ENCODE peak calls at places on chromosomes 12 and 14, in four cellular contexts. One of them, this sample, is unnamed.
A peak's percentile ranks its signal among the peaks of the same experiment; 100 is the strongest.

GRCh38 chr12:2092354-2092753 is 39.6 kb downstream of the CACNA1C start:
- DNase-seq in mucosa of descending colon: no peak
- DNase-seq in astrocyte of the cerebellum: no peak
- DNase-seq in dorsolateral prefrontal cortex: no peak
- DNase-seq in this sample: no peak

GRCh38 chr12:107436376-107436775 is 249.2 kb upstream of the PWP1 start:
- DNase-seq in mucosa of descending colon: no peak
- DNase-seq in dorsolateral prefrontal cortex: no peak
- DNase-seq in astrocyte of the cerebellum: peak; percentile 72
- DNase-seq in this sample: peak; percentile 16

GRCh38 chr12:69534389-69534822 is 50.9 kb upstream of the CCT2 start:
- DNase-seq in dorsolateral prefrontal cortex: peak; percentile 47
- DNase-seq in astrocyte of the cerebellum: peak; percentile 100
- DNase-seq in mucosa of descending colon: no peak
- DNase-seq in this sample: peak; percentile 97

GRCh38 chr14:94373708-94374107 is 14.7 kb downstream of the SERPINA1 start:
- DNase-seq in astrocyte of the cerebellum: peak; percentile 94
- DNase-seq in dorsolateral prefrontal cortex: no peak
- DNase-seq in mucosa of descending colon: no peak
- DNase-seq in this sample: peak; percentile 77

GRCh38 chr14:100619382-100620305 is 32.4 kb upstream of the BEGAIN start:
- DNase-seq in astrocyte of the cerebellum: no peak
- DNase-seq in mucosa of descending colon: no peak
- DNase-seq in dorsolateral prefrontal cortex: no peak
- DNase-seq in this sample: no peak

GRCh38 chr14:104681689-104682074 is 7.7 kb upstream of the INF2 start:
- DNase-seq in mucosa of descending colon: peak; percentile 92
- DNase-seq in dorsolateral prefrontal cortex: no peak
- DNase-seq in astrocyte of the cerebellum: no peak
- DNase-seq in this sample: peak; percentile 78

GRCh38 chr14:103994535-103995184 is 52.3 kb upstream of the RD3L start:
- DNase-seq in dorsolateral prefrontal cortex: no peak
- DNase-seq in mucosa of descending colon: no peak
- DNase-seq in astrocyte of the cerebellum: no peak
- DNase-seq in this sample: no peak

GRCh38 chr14:40629144-40629543 is 977.5 kb upstream of the LRFN5 start:
- DNase-seq in astrocyte of the cerebellum: no peak
- DNase-seq in mucosa of descending colon: no peak
- DNase-seq in dorsolateral prefrontal cortex: no peak
- DNase-seq in this sample: no peak

GRCh38 chr12:108603743-108604142 is 5.9 kb upstream of the TMEM119 start:
- DNase-seq in mucosa of descending colon: no peak
- DNase-seq in dorsolateral prefrontal cortex: no peak
- DNase-seq in astrocyte of the cerebellum: no peak
- DNase-seq in this sample: no peak

GRCh38 chr12:70830221-70831061 is 90.1 kb downstream of the PTPRR start:
- DNase-seq in mucosa of descending colon: no peak
- DNase-seq in astrocyte of the cerebellum: no peak
- DNase-seq in dorsolateral prefrontal cortex: no peak
- DNase-seq in this sample: no peak

GRCh38 chr12:53670308-53670707 is 5.6 kb downstream of the ATP5MC2 start:
- DNase-seq in mucosa of descending colon: no peak
- DNase-seq in astrocyte of the cerebellum: no peak
- DNase-seq in dorsolateral prefrontal cortex: no peak
- DNase-seq in this sample: no peak

GRCh38 chr14:67137744-67138371 is 51.4 kb upstream of the GARIN2 start:
- DNase-seq in astrocyte of the cerebellum: peak; percentile 9
- DNase-seq in dorsolateral prefrontal cortex: no peak
- DNase-seq in mucosa of descending colon: no peak
- DNase-seq in this sample: peak; percentile 1

DNA sequence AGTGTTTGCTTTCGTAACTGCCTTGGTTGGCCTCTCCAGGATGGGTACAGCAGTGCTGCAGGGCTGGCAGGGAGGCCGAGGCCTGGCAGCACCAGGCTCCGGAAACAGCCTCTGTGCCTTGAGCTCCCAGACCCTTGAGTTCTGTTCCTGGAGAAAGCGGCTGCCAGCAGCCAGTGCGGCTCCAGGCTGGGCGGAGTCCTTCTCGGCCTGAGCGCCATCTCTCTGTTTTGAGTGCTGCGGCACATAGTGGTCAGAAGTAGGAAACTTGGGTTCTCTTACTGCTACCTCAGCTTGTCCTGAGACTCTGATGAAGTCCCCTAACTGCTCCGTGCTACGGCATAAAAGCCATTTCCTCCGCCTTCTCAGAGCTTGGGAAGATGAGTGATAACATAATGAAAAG is 65.9 kb downstream of the KCNA1 start:
- DNase-seq in mucosa of descending colon: no peak
- DNase-seq in astrocyte of the cerebellum: no peak
- DNase-seq in dorsolateral prefrontal cortex: peak; percentile 73
- DNase-seq in this sample: no peak
- TF ChIP-seq CTCF in mucosa of descending colon: no peak
- TF ChIP-seq CTCF in astrocyte of the cerebellum: peak; percentile 26
- TF ChIP-seq CTCF in dorsolateral prefrontal cortex: no peak
- TF ChIP-seq CTCF in this sample: no peak

GRCh38 chr12:3632256-3633240 is 120.4 kb downstream of the CRACR2A start:
- DNase-seq in dorsolateral prefrontal cortex: no peak
- DNase-seq in astrocyte of the cerebellum: no peak
- DNase-seq in mucosa of descending colon: no peak
- DNase-seq in this sample: peak; percentile 54
- H3K4me3 ChIP-seq in dorsolateral prefrontal cortex: no peak overlapping the region
- H3K4me3 ChIP-seq in astrocyte of the cerebellum: no peak overlapping the region
- H3K4me3 ChIP-seq in mucosa of descending colon: no peak overlapping the region
- H3K4me3 ChIP-seq in this sample: no peak overlapping the region

GRCh38 chr14:44505588-44505987 is 1.5 kb downstream of the FSCB start:
- DNase-seq in mucosa of descending colon: peak; percentile 29
- DNase-seq in dorsolateral prefrontal cortex: no peak
- DNase-seq in astrocyte of the cerebellum: no peak
- DNase-seq in this sample: no peak
- TF ChIP-seq CTCF in mucosa of descending colon: no peak
- TF ChIP-seq CTCF in dorsolateral prefrontal cortex: no peak
- TF ChIP-seq CTCF in astrocyte of the cerebellum: no peak
- TF ChIP-seq CTCF in this sample: no peak

DNA sequence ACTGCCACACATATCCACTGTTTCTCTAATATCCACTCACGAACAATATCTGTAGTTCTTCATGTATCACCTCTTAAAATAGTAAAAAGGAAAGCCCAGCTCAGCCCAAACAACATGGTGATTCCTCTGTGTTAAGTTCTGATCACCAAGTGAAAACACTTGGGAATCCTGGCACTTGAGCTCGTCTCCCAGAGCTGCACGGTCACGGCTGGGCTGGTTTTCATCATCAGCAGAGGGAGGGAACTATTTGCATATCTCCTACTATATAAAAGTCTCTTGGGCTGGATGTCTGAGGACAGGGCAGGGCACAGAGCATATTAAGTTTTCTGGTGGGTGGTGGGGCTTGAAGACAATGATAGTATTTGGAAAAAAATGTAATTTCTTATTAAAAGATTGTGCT is 870.6 kb downstream of the TMEM121 start:
- DNase-seq in astrocyte of the cerebellum: no peak
- DNase-seq in dorsolateral prefrontal cortex: no peak
- DNase-seq in mucosa of descending colon: no peak
- DNase-seq in this sample: no peak
- H3K4me3 ChIP-seq in astrocyte of the cerebellum: no peak overlapping the region
- H3K4me3 ChIP-seq in dorsolateral prefrontal cortex: no peak overlapping the region
- H3K4me3 ChIP-seq in mucosa of descending colon: no peak overlapping the region
- H3K4me3 ChIP-seq in this sample: no peak overlapping the region

GRCh38 chr12:9792185-9792900 is 31.6 kb upstream of the CD69 start:
- DNase-seq in astrocyte of the cerebellum: no peak
- DNase-seq in dorsolateral prefrontal cortex: no peak
- DNase-seq in mucosa of descending colon: no peak
- DNase-seq in this sample: no peak
- TF ChIP-seq CTCF in astrocyte of the cerebellum: no peak
- TF ChIP-seq CTCF in dorsolateral prefrontal cortex: no peak
- TF ChIP-seq CTCF in mucosa of descending colon: no peak
- TF ChIP-seq CTCF in this sample: no peak

This sample was measured in foreskin fibroblast.